ENCODE peak calls at places on chromosomes 12 and 14, in eight cellular contexts. H is endothelial cell of umbilical vein, F is suprapubic skin, G is psoas muscle, Z is right atrium auricular region, I is heart left ventricle, C is ascending aorta, V is stomach. A is an unnamed sample.

GRCh38 chr14:94904636-94905035 is 134.7 kb upstream of the GSC start:
- DNase-seq in C (no peak), G (no peak), I (no peak), H (no peak), F (no peak), Z (no peak), V (no peak), A (no peak)

GRCh38 chr12:31740618-31741017 is 11.8 kb upstream of the AMN1 start:
- DNase-seq in Z (no peak), V (no peak), F (no peak), G (no peak), H (no peak), C (no peak), I (no peak), A (no peak)

GRCh38 chr14:58368951-58369350 is 26.8 kb upstream of the TOMM20L start:
- DNase-seq in I (no peak), Z (no peak), V (no peak), F (no peak), G (no peak), C (no peak), H (peak; percentile 59), A (no peak)

GRCh38 chr12:88113871-88114270 is 28.0 kb downstream of the CEP290 start:
- DNase-seq in F (no peak), I (no peak), C (no peak), H (no peak), G (no peak), Z (no peak), V (no peak), A (no peak)

GRCh38 chr14:34038358-34039057 is 87.6 kb upstream of the EGLN3 start:
- DNase-seq in C (no peak), I (no peak), H (no peak), Z (no peak), V (no peak), G (no peak), F (no peak), A (no peak)

GRCh38 chr14:103118663-103119404 is 4.4 kb upstream of the TNFAIP2 start:
- DNase-seq in G (peak; percentile 68), Z (peak; percentile 84), V (peak; percentile 53), F (no peak), C (peak; percentile 71), I (peak; percentile 85), H (no peak), A (peak; percentile 89)

GRCh38 chr12:106296179-106296877 is 6.2 kb upstream of the TCP11L2 start:
- DNase-seq in I (no peak), V (no peak), Z (no peak), C (no peak), G (no peak), F (no peak), H (no peak), A (no peak)

GRCh38 chr12:25529738-25530137 is 23.3 kb downstream of the LMNTD1 start:
- DNase-seq in F (no peak), Z (no peak), G (no peak), H (peak; percentile 64), V (no peak), I (no peak), C (no peak), A (no peak)

GRCh38 chr12:49342914-49343731 is 3.6 kb upstream of the DNAJC22 start:
- DNase-seq in G (no peak), C (no peak), F (no peak), H (no peak), Z (no peak), V (peak; percentile 24), I (peak; percentile 41), A (no peak)

GRCh38 chr14:52325126-52325525 is 11.0 kb downstream of the PTGER2 start:
- DNase-seq in I (no peak), Z (no peak), G (no peak), F (no peak), V (no peak), C (no peak), H (no peak), A (no peak)

GRCh38 chr12:80053048-80053790 is 46.1 kb upstream of the OTOGL start:
- DNase-seq in H (peak; percentile 75), C (peak; percentile 58), V (peak; percentile 40), F (peak; percentile 80), I (peak; percentile 62), Z (peak; percentile 66), G (peak; percentile 53), A (peak; percentile 96)

GRCh38 chr14:29007990-29008389 is 241.4 kb downstream of the FOXG1 start:
- DNase-seq in G (no peak), Z (no peak), V (no peak), F (no peak), I (no peak), H (no peak), C (no peak), A (no peak)

GRCh38 chr14:34931206-34931605 is 51.6 kb upstream of the SRP54 start:
- DNase-seq in G (no peak), C (no peak), H (peak; percentile 83), Z (no peak), V (no peak), F (no peak), I (no peak), A (no peak)

GRCh38 chr14:68137704-68138619 is 318.4 kb downstream of the RAD51B start:
- DNase-seq in C (peak; percentile 17), G (peak; percentile 60), Z (peak; percentile 78), I (peak; percentile 37), F (no peak), V (peak; percentile 32), H (peak; percentile 12), A (peak; percentile 36)

GRCh38 chr14:94439453-94440057 is 13.0 kb downstream of the SERPINA11 start:
- DNase-seq in G (no peak), H (no peak), F (no peak), I (no peak), V (no peak), C (no peak), Z (no peak), A (no peak)

GRCh38 chr12:63844391-63845341 is at the start of gene SRGAP1:
- DNase-seq in I (peak; percentile 82), Z (peak; percentile 75), G (peak; percentile 74), C (no peak), V (peak; percentile 52), H (peak; percentile 80), F (peak; percentile 91), A (peak; percentile 76)

GRCh38 chr14:99891900-99892299 is 98.7 kb downstream of the EML1 start:
- DNase-seq in G (no peak), Z (no peak), V (no peak), H (no peak), F (no peak), I (no peak), C (no peak), A (no peak)

GRCh38 chr12:61250303-61250702 is 1009.9 kb upstream of the USP15 start:
- DNase-seq in H (no peak), Z (no peak), V (no peak), I (no peak), G (no peak), F (no peak), C (no peak), A (no peak)

GRCh38 chr14:31194095-31194494 is 13.5 kb downstream of the HECTD1 start:
- DNase-seq in I (no peak), Z (no peak), G (no peak), C (no peak), F (no peak), H (no peak), V (no peak), A (no peak)
- H3K27ac ChIP-seq in I (no peak overlapping the region), Z (no peak overlapping the region), G (peak overlapping the region; percentile 68), C (no peak overlapping the region), F (no peak overlapping the region), H (no peak overlapping the region), V (no peak overlapping the region), A (no peak overlapping the region)

GRCh38 chr14:104644236-104644635 is 39.7 kb upstream of the TMEM179 start:
- DNase-seq in F (no peak), Z (no peak), I (no peak), C (no peak), V (no peak), G (no peak), H (no peak), A (no peak)
- H3K4me1 ChIP-seq in F (peaks cover 5% of the 10 kb centered on the region), Z (no peaks in the 10 kb centered on the region), I (no peaks in the 10 kb centered on the region), C (no peaks in the 10 kb centered on the region), V (peaks cover 5% of the 10 kb centered on the region), G (no peaks in the 10 kb centered on the region), H (no peaks in the 10 kb centered on the region), A (peaks cover 4% of the 10 kb centered on the region)

DNA sequence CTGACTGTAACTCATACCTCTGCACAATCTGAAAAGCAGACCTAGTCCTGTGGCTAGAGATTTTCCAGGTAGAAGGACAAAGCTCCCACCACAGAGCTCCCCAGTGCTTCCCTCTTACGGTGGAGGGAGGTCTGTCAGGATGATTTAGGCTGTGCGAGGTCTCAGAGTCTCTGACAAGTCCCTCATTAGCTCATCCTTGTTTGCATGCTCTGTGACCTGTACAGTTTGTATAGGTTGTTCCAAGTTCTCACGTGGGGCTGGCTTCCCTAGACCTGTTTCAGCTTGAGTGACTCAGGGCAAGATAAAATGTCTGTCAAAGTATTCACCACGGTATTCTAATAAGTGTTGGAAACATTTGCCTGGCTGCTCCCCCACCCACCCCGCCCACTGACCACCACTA is 34.8 kb downstream of the ASCL1 start:
- DNase-seq in H (no peak), I (no peak), V (no peak), C (no peak), Z (no peak), F (no peak), G (no peak), A (no peak)
- TF ChIP-seq CTCF in H (no peak), I (no peak), V (no peak), C (no peak), Z (no peak), F (no peak), G (no peak), A (no peak)

GRCh38 chr14:69710378-69710777 is 56.6 kb upstream of the SRSF5 start:
- DNase-seq in Z (no peak), G (no peak), F (no peak), C (no peak), V (no peak), H (no peak), I (no peak), A (no peak)

GRCh38 chr14:69712217-69712565 is 54.8 kb upstream of the SRSF5 start:
- DNase-seq in C (no peak), F (no peak), V (no peak), I (no peak), Z (no peak), G (no peak), H (no peak), A (no peak)

GRCh38 chr14:69712637-69713088 is 54.3 kb upstream of the SRSF5 start:
- DNase-seq in H (peak; percentile 41), I (peak; percentile 70), Z (no peak), G (peak; percentile 40), V (peak; percentile 70), F (no peak), C (no peak), A (peak; percentile 56)

GRCh38 chr14:69711065-69711464 is 55.9 kb upstream of the SRSF5 start:
- DNase-seq in V (no peak), H (no peak), I (peak; percentile 87), Z (no peak), C (no peak), G (peak; percentile 63), F (no peak), A (no peak)

DNA sequence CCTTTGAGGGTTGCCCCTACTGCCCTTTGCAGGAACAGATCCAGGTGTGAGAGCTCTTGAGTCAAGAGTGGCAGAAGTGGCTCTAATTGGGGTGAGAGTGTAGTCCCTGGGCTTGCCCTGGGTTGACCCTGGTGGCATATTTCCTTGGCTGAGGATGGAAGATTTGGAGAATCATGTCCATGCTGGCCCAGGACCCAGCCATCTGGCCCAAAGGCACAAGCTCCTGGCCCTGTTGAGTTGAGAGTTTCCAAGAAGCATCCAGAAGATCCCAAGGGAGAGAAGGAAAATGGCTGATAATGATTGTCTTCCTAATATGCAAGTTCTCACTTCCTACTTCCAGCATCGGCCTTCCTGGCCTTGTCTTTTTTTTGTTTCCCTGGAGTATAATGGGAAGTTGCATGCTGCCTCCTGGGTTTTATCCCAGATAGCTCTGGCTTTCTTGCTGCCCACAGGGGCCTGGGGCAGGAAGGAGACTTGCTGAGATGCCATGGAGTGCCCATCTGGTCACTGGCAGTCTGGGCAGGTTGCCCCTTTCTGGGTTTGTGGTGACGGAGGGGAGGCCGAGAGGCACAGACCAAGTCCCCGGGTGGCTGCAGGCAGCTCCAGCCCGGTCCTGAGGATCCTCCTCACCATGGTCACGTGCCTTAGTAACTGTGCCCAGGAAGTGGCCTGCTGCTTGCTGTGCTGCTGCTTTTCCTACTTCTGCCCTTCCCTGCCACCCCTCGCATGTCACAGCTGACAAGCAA is 55.3 kb upstream of the SRSF5 start:
- DNase-seq in V (no peak), C (no peak), Z (no peak), G (no peak), F (no peak), H (no peak), I (peak; percentile 69), A (peak; percentile 78)
- H3K27ac ChIP-seq in V (peak overlapping the region; percentile 67), C (peak overlapping the region; percentile 58), Z (peak overlapping the region; percentile 29), G (peak overlapping the region; percentile 72), F (peak overlapping the region; percentile 77), H (no peak overlapping the region), I (peak overlapping the region; percentile 63), A (peak overlapping the region; percentile 68)

A was measured in tibial artery.